ENCODE peak calls at places on chromosomes 13 and 19, in four cellular contexts. G, I, Z and L are unnamed samples.

GRCh38 chr13:33453911-33454310 is 168.4 kb upstream of the STARD13 start:
- DNase-seq in G (no peak), I (no peak), Z (no peak), L (no peak)

GRCh38 chr13:67273001-67273400 is 42.9 kb upstream of the PCDH9 start:
- DNase-seq in G (no peak), I (no peak), Z (no peak), L (no peak)

GRCh38 chr13:91135949-91136348 is 211.5 kb upstream of the MIR17HG start:
- DNase-seq in G (no peak), I (no peak), Z (no peak), L (no peak)

GRCh38 chr19:31725051-31725450 is 375.8 kb upstream of the TSHZ3 start:
- DNase-seq in G (no peak), I (no peak), Z (no peak), L (no peak)

GRCh38 chr19:29084266-29084665 is 128.7 kb downstream of the UQCRFS1 start:
- DNase-seq in G (no peak), I (peak), Z (no peak), L (peak)

GRCh38 chr19:11137542-11138384 is 17.8 kb downstream of the SPC24 start:
- DNase-seq in G (no peak), I (peak), Z (peak), L (peak)

GRCh38 chr19:58166708-58167280 is 16.1 kb upstream of the ZNF274 start:
- DNase-seq in G (no peak), I (no peak), Z (no peak), L (no peak)

GRCh38 chr19:29054886-29055675 is 157.9 kb downstream of the UQCRFS1 start:
- DNase-seq in G (no peak), I (no peak), Z (no peak), L (no peak)

GRCh38 chr13:24744247-24744646 is 19.7 kb upstream of the RNF17 start:
- DNase-seq in G (no peak), I (no peak), Z (no peak), L (no peak)

GRCh38 chr13:76783798-76784197 is 102.4 kb downstream of the KCTD12 start:
- DNase-seq in G (no peak), I (no peak), Z (no peak), L (no peak)

GRCh38 chr19:18203863-18204393 is at the start of gene RAB3A:
- DNase-seq in G (peak), I (peak), Z (peak), L (peak)

GRCh38 chr19:18203408-18203862 is 407 bp downstream of the RAB3A start:
- DNase-seq in G (no peak), I (peak), Z (no peak), L (peak)

GRCh38 chr19:18206018-18206417 is 2.2 kb upstream of the RAB3A start:
- DNase-seq in G (no peak), I (no peak), Z (no peak), L (no peak)

GRCh38 chr19:18204394-18205179 is 745 bp upstream of the RAB3A start:
- DNase-seq in G (no peak), I (no peak), Z (no peak), L (no peak)

DNA sequence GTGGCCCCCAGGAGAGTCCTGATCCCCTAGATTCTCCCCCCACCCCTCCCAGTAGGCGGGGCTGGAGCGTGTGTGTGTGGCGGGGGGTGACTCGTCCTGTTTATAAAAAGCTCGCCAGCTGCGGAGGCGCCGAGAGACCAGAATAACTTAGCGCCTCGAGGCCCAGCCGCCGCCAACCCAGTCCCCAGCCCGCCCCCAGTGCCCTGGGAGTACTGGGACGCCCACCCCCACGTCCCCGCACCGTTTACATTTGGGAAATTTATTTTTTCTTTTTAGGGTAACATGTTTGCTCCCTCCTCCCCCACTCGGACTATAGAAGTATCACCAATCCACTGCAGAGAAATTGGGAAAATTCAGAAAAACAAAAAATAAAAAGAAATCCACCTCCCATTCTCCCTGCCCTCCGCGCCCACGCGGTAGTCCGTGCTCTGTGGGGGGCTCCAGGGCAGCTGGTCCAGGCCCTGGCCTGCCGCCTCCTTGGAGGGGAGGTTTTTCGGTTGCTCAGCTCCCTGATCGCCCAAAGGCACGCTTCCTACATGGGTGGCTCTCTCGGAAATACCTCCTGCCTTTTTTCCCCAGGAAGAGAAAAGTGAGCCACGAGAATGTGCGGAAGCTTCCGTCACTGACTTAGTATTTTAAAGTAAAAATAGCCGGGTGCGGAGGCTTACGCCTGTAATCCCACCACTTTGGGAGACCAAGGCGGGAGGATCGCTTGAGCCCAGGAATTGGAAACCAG is 1.5 kb upstream of the RAB3A start:
- DNase-seq in G (no peak), I (peak), Z (peak), L (no peak)
- TF ChIP-seq SPI1 in G (no peak), I (no peak), Z (no peak), L (no peak)

DNA sequence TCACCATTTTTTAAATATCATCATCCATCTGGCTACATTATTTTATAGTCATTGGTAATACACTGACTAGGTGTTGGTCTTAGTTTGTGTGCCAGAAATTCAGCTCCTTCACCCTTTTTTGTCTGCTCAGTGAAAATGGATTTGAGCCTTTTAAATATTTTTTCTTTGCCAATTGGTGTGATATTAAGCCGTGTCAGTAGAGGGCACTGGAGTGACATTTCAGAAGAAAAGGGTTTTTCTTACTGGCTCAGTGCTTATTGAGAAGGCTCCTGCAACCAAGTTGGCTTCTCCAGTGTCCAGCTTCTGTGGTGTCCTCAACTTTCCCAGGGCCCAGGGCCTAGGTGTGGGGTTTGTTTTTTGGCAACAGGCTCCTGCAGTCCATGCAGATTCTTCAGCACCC is 546.6 kb downstream of the DACH1 start:
- DNase-seq in G (no peak), I (peak), Z (no peak), L (no peak)
- TF ChIP-seq SPI1 in G (no peak), I (no peak), Z (no peak), L (no peak)

DNA sequence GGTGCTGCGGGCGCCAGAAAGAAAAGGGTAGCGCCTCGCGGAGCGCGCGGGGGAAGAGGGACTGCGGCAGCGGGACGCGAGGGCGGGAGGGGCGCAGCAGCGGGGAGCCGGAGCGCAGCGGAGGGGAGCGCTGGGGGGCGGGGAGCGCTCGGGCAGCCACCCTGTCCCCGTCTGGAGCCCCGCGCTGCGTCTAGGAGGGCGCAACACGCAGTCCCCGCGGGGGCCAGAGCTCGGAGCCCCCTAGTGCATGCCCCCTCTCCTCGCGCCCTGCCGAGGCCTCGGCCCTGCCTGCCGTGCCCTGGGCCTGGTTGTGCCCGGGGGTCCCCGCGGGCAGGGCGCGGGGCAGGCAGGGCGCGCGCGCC is 37.9 kb downstream of the SOX1 start:
- DNase-seq in G (no peak), I (no peak), Z (no peak), L (no peak)
- TF ChIP-seq SPI1 in G (no peak), I (no peak), Z (no peak), L (no peak)

DNA sequence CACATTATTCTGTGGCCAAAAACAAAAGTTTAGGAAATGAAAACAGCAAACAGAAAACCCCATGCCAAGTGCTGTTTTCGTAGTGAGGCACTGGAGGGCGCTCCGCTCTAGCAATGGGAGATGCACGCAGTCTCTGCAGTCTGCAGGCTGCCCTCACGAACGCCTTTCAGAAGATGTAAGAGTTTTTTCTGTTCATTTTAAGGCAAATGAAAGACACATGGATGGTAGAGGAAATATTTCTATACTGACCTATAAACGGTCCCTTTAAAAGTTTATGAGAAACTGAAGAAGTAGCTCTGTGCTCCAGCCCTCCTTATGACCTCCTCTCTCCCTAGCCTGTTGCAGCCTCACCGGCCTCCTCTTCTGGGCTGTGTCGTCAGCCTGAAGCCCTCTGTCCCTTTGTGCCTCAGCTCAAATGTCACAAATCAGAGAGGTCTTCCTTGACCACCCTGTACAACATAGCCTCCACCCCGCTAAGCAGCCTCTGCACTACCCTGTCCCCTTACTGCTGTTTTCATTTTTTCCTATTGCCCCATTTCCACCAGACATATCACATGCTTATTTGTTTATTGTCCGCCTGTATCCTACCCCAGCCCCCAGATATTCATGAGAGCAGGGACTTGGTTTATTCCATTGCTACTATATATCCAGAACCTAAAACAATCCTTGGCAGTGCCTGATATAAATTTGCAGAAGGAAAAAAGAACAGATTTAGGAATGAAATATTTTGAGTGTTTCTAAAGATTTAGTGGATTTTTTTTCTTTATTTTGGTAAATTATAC is 116.4 kb downstream of the TM9SF2 start:
- DNase-seq in G (no peak), I (peak), Z (no peak), L (no peak)
- TF ChIP-seq SPI1 in G (no peak), I (no peak), Z (no peak), L (no peak)

DNA sequence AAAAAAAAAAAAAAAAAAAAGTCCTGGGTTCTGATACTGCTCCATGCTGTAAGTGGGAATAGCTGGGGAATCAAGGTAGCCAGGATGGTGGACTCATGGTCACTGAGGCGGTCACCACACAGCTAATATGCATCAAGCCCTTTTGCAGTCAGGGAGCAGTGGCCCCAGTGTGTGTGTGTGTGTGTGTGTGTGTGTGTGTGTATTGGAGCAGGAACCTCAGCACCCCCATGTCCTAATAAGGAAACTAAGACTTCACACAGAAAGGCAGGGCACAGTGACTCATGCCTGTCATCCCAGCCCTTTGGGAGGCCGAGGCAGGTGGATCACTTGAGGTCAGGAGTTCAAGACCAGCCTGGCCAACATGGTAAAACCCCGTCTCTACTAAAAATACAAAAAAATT is 12.0 kb downstream of the B3GNT3 start:
- DNase-seq in G (no peak), I (no peak), Z (no peak), L (no peak)
- TF ChIP-seq SPI1 in G (no peak), I (no peak), Z (no peak), L (no peak)

GRCh38 chr13:41289463-41289881 is 21.6 kb upstream of the NAA16 start:
- DNase-seq in G (no peak), I (no peak), Z (no peak), L (peak)

GRCh38 chr13:41286370-41286769 is 23.0 kb upstream of the MTRF1 start:
- DNase-seq in G (no peak), I (no peak), Z (no peak), L (no peak)

GRCh38 chr13:41284512-41285288 is 21.3 kb upstream of the MTRF1 start:
- DNase-seq in G (no peak), I (no peak), Z (no peak), L (no peak)
- TF ChIP-seq SPI1 in G (no peak), I (no peak), Z (no peak), L (no peak)

GRCh38 chr13:92463134-92463533 is 763.5 kb upstream of the GPC6 start:
- DNase-seq in G (no peak), I (no peak), Z (no peak), L (no peak)
- TF ChIP-seq SPI1 in G (no peak), I (no peak), Z (no peak), L (no peak)